ENCODE peak calls at places on chromosome 1, in five cellular contexts. One of them, this sample, is unnamed.

GRCh38 chr1:204564835-204565234 is 48.6 kb downstream of the MDM4 start:
- DNase-seq in cardiac muscle cell: no peak
- DNase-seq in heart left ventricle: no peak
- DNase-seq in Peyer's patch: peak; percentile 73
- DNase-seq in right atrium auricular region: no peak
- DNase-seq in this sample: no peak

GRCh38 chr1:94654031-94654430 is 112.5 kb upstream of the F3 start:
- DNase-seq in Peyer's patch: no peak
- DNase-seq in cardiac muscle cell: peak; percentile 28
- DNase-seq in heart left ventricle: no peak
- DNase-seq in right atrium auricular region: no peak
- DNase-seq in this sample: no peak

GRCh38 chr1:220516014-220516721 is 11.8 kb upstream of the MARK1 start:
- DNase-seq in heart left ventricle: no peak
- DNase-seq in right atrium auricular region: no peak
- DNase-seq in Peyer's patch: no peak
- DNase-seq in cardiac muscle cell: no peak
- DNase-seq in this sample: no peak

GRCh38 chr1:102535829-102536505 is 539.2 kb upstream of the OLFM3 start:
- DNase-seq in right atrium auricular region: no peak
- DNase-seq in Peyer's patch: no peak
- DNase-seq in cardiac muscle cell: no peak
- DNase-seq in heart left ventricle: no peak
- DNase-seq in this sample: no peak

GRCh38 chr1:153375511-153375910 is at the start of gene S100A12:
- DNase-seq in Peyer's patch: no peak
- DNase-seq in cardiac muscle cell: no peak
- DNase-seq in heart left ventricle: no peak
- DNase-seq in right atrium auricular region: no peak
- DNase-seq in this sample: no peak

GRCh38 chr1:15066191-15066590 is 87.4 kb upstream of the TMEM51 start:
- DNase-seq in cardiac muscle cell: no peak
- DNase-seq in heart left ventricle: peak; percentile 22
- DNase-seq in Peyer's patch: no peak
- DNase-seq in right atrium auricular region: no peak
- DNase-seq in this sample: no peak

GRCh38 chr1:226891846-226892533 is 21.6 kb downstream of the PSEN2 start:
- DNase-seq in right atrium auricular region: no peak
- DNase-seq in cardiac muscle cell: no peak
- DNase-seq in heart left ventricle: no peak
- DNase-seq in Peyer's patch: no peak
- DNase-seq in this sample: no peak

GRCh38 chr1:15403962-15404580 is 5.6 kb upstream of the EFHD2 start:
- DNase-seq in heart left ventricle: no peak
- DNase-seq in cardiac muscle cell: no peak
- DNase-seq in right atrium auricular region: no peak
- DNase-seq in Peyer's patch: no peak
- DNase-seq in this sample: no peak

GRCh38 chr1:42260376-42261078 is 74.5 kb downstream of the FOXJ3 start:
- DNase-seq in Peyer's patch: no peak
- DNase-seq in right atrium auricular region: no peak
- DNase-seq in cardiac muscle cell: no peak
- DNase-seq in heart left ventricle: no peak
- DNase-seq in this sample: no peak

GRCh38 chr1:42264791-42265190 is 70.2 kb downstream of the FOXJ3 start:
- DNase-seq in heart left ventricle: no peak
- DNase-seq in right atrium auricular region: no peak
- DNase-seq in Peyer's patch: no peak
- DNase-seq in cardiac muscle cell: no peak
- DNase-seq in this sample: no peak

GRCh38 chr1:42263019-42263418 is 72.0 kb downstream of the FOXJ3 start:
- DNase-seq in Peyer's patch: no peak
- DNase-seq in cardiac muscle cell: no peak
- DNase-seq in right atrium auricular region: no peak
- DNase-seq in heart left ventricle: no peak
- DNase-seq in this sample: no peak

GRCh38 chr1:42267904-42268303 is 67.1 kb downstream of the FOXJ3 start:
- DNase-seq in Peyer's patch: no peak
- DNase-seq in cardiac muscle cell: no peak
- DNase-seq in right atrium auricular region: no peak
- DNase-seq in heart left ventricle: no peak
- DNase-seq in this sample: no peak

GRCh38 chr1:42266253-42267135 is 68.5 kb downstream of the FOXJ3 start:
- DNase-seq in heart left ventricle: no peak
- DNase-seq in Peyer's patch: no peak
- DNase-seq in right atrium auricular region: no peak
- DNase-seq in cardiac muscle cell: no peak
- DNase-seq in this sample: no peak
- TF ChIP-seq CTCF in heart left ventricle: no peak
- TF ChIP-seq CTCF in Peyer's patch: no peak
- TF ChIP-seq CTCF in right atrium auricular region: no peak
- TF ChIP-seq CTCF in cardiac muscle cell: no peak
- TF ChIP-seq CTCF in this sample: no peak

GRCh38 chr1:211908453-211908852 is 77.9 kb upstream of the LPGAT1 start:
- DNase-seq in Peyer's patch: no peak
- DNase-seq in heart left ventricle: no peak
- DNase-seq in cardiac muscle cell: no peak
- DNase-seq in right atrium auricular region: no peak
- DNase-seq in this sample: no peak

GRCh38 chr1:211903490-211904260 is 73.1 kb upstream of the LPGAT1 start:
- DNase-seq in Peyer's patch: no peak
- DNase-seq in heart left ventricle: no peak
- DNase-seq in cardiac muscle cell: no peak
- DNase-seq in right atrium auricular region: no peak
- DNase-seq in this sample: no peak

GRCh38 chr1:211901945-211902344 is 71.4 kb upstream of the LPGAT1 start:
- DNase-seq in Peyer's patch: no peak
- DNase-seq in cardiac muscle cell: no peak
- DNase-seq in right atrium auricular region: no peak
- DNase-seq in heart left ventricle: no peak
- DNase-seq in this sample: no peak

GRCh38 chr1:211900411-211900810 is 69.8 kb upstream of the LPGAT1 start:
- DNase-seq in right atrium auricular region: no peak
- DNase-seq in cardiac muscle cell: no peak
- DNase-seq in heart left ventricle: no peak
- DNase-seq in Peyer's patch: no peak
- DNase-seq in this sample: no peak

GRCh38 chr1:211902624-211903291 is 72.2 kb upstream of the LPGAT1 start:
- DNase-seq in right atrium auricular region: no peak
- DNase-seq in cardiac muscle cell: no peak
- DNase-seq in heart left ventricle: no peak
- DNase-seq in Peyer's patch: no peak
- DNase-seq in this sample: no peak
- H3K27ac ChIP-seq in right atrium auricular region: no peak overlapping the region
- H3K27ac ChIP-seq in cardiac muscle cell: no peak overlapping the region
- H3K27ac ChIP-seq in heart left ventricle: no peak overlapping the region
- H3K27ac ChIP-seq in Peyer's patch: no peak overlapping the region
- H3K27ac ChIP-seq in this sample: no peak overlapping the region

GRCh38 chr1:111104981-111105380 is 34.9 kb downstream of the DRAM2 start:
- DNase-seq in heart left ventricle: no peak
- DNase-seq in cardiac muscle cell: no peak
- DNase-seq in Peyer's patch: no peak
- DNase-seq in right atrium auricular region: no peak
- DNase-seq in this sample: no peak

GRCh38 chr1:111099289-111099688 is 40.6 kb downstream of the DRAM2 start:
- DNase-seq in cardiac muscle cell: no peak
- DNase-seq in Peyer's patch: no peak
- DNase-seq in right atrium auricular region: no peak
- DNase-seq in heart left ventricle: no peak
- DNase-seq in this sample: no peak

GRCh38 chr1:111097356-111098099 is 42.4 kb downstream of the DRAM2 start:
- DNase-seq in right atrium auricular region: no peak
- DNase-seq in Peyer's patch: no peak
- DNase-seq in heart left ventricle: no peak
- DNase-seq in cardiac muscle cell: no peak
- DNase-seq in this sample: no peak

GRCh38 chr1:111101854-111102642 is 37.8 kb downstream of the DRAM2 start:
- DNase-seq in cardiac muscle cell: no peak
- DNase-seq in heart left ventricle: no peak
- DNase-seq in Peyer's patch: no peak
- DNase-seq in right atrium auricular region: no peak
- DNase-seq in this sample: no peak
- H3K9me3 ChIP-seq in cardiac muscle cell: no peaks in the 10 kb centered on the region
- H3K9me3 ChIP-seq in heart left ventricle: no peaks in the 10 kb centered on the region
- H3K9me3 ChIP-seq in Peyer's patch: no peaks in the 10 kb centered on the region
- H3K9me3 ChIP-seq in right atrium auricular region: no peaks in the 10 kb centered on the region
- H3K9me3 ChIP-seq in this sample: peaks cover 24% of the 10 kb centered on the region

DNA sequence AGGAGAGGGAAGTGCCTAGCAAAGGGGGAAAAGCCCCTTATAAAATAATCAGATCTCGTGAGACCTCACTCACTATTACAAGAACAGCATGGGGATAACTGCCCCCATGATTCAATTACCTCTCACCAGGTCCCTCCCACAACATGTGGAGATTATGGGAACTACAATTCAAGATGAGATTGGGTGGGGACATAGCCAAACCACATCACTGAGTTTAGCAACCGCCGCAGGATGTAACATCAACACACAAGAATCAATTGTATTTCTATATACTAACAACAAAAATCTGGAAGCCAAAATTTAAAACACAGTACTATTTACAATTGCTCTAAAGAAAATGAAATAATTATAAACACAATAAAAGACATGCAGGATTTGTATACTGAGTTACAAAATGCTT is 21.9 kb downstream of the DIRAS3 start:
- DNase-seq in right atrium auricular region: no peak
- DNase-seq in cardiac muscle cell: no peak
- DNase-seq in heart left ventricle: no peak
- DNase-seq in Peyer's patch: no peak
- DNase-seq in this sample: no peak
- TF ChIP-seq CTCF in right atrium auricular region: no peak
- TF ChIP-seq CTCF in cardiac muscle cell: no peak
- TF ChIP-seq CTCF in heart left ventricle: no peak
- TF ChIP-seq CTCF in Peyer's patch: no peak
- TF ChIP-seq CTCF in this sample: no peak

DNA sequence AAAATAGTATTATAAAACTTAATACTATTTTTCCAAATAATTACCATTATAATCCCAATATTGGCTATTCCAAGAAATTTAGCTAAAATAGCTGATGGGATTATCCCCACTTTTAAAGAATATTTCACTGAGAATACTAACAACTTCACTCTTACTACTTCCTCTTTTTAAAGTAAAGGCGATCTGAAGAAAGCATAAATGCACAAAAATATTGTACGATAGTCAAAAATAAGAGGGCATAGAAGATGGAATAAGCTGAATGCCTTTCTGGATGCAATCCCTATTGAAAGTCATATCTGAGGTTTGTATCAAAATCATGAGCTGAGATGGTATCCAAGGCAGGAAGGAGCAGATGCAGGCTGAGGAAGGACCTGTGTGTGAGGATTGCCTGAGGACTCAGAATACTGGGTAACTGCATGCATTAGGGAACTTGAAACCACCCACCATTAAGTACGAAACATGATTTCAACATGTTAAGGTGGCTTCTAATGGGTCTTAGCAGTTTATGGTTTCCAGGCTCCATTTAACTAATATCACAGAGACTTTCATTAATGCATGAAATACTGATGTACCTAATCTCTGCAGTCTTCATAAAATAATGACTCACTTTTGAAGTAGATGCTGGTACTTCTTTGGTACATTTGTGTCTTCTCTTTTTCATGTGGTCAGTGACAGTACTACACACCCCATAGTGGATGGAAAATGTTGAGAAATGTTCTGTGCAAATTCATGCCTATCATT is 29.6 kb upstream of the RGS1 start:
- DNase-seq in right atrium auricular region: no peak
- DNase-seq in heart left ventricle: no peak
- DNase-seq in cardiac muscle cell: no peak
- DNase-seq in Peyer's patch: no peak
- DNase-seq in this sample: no peak
- H3K27ac ChIP-seq in right atrium auricular region: no peak overlapping the region
- H3K27ac ChIP-seq in heart left ventricle: no peak overlapping the region
- H3K27ac ChIP-seq in cardiac muscle cell: no peak overlapping the region
- H3K27ac ChIP-seq in Peyer's patch: no peak overlapping the region
- H3K27ac ChIP-seq in this sample: no peak overlapping the region

This sample was measured in CD4-positive, alpha-beta T cell.